ENCODE peak calls at places on chromosomes 3 and 15, in ten cellular contexts. T is A549, E is GM12878, R is SK-N-SH, C is tibial nerve, H is esophagus muscularis mucosa, I is stomach, X is ovary, N is K562, F is suprapubic skin. P is an unnamed sample.

GRCh38 chr15:41401904-41402267 is 410 bp downstream of the NDUFAF1 start:
- DNase-seq in T (no peak), X (no peak), N (peak), E (no peak), F (no peak), I (no peak), H (no peak), R (no peak), C (no peak), P (no peak)

GRCh38 chr3:153783106-153783505 is 338.1 kb upstream of the ARHGEF26 start:
- DNase-seq in I (no peak), E (no peak), F (no peak), N (no peak), C (no peak), R (no peak), T (no peak), X (no peak), H (no peak), P (no peak)

GRCh38 chr15:71143373-71144310 is 28.4 kb downstream of the THSD4 start:
- DNase-seq in C (no peak), I (no peak), H (peak), X (no peak), E (no peak), F (no peak), T (no peak), R (no peak), N (no peak), P (no peak)

GRCh38 chr15:90664650-90665287 is 52.4 kb upstream of the BLM start:
- DNase-seq in T (no peak), H (no peak), N (peak), C (peak), E (no peak), I (no peak), X (peak), F (peak), R (peak), P (peak)

GRCh38 chr15:38877471-38877870 is 312.9 kb upstream of the RASGRP1 start:
- DNase-seq in T (no peak), E (no peak), C (no peak), F (no peak), R (no peak), H (no peak), X (no peak), I (no peak), N (no peak), P (no peak)

GRCh38 chr3:99843590-99844260 is 26.1 kb downstream of the CMSS1 start:
- DNase-seq in X (peak), C (no peak), F (no peak), R (no peak), E (no peak), H (no peak), I (peak), T (no peak), N (no peak), P (no peak)

GRCh38 chr3:194930439-194931204 is 244.9 kb downstream of the FAM43A start:
- DNase-seq in E (no peak), C (peak), F (no peak), H (peak), T (no peak), X (no peak), I (no peak), N (no peak), R (peak), P (no peak)

GRCh38 chr3:53346514-53346913 is 829 bp downstream of the DCP1A start:
- DNase-seq in F (no peak), R (peak), H (no peak), I (no peak), C (no peak), T (no peak), N (peak), E (no peak), X (no peak), P (no peak)

GRCh38 chr3:149590691-149591441 is 67.0 kb downstream of the WWTR1 start:
- DNase-seq in E (no peak), C (no peak), F (no peak), R (no peak), N (no peak), I (no peak), X (no peak), H (no peak), T (no peak), P (no peak)

GRCh38 chr3:181660337-181660736 is 51.4 kb upstream of the SOX2 start:
- DNase-seq in R (no peak), F (no peak), C (no peak), T (no peak), N (no peak), X (no peak), H (no peak), I (no peak), E (no peak), P (no peak)

GRCh38 chr3:37969601-37970100 is 20.9 kb upstream of the VILL start:
- DNase-seq in N (no peak), E (no peak), X (no peak), H (no peak), F (no peak), C (no peak), R (no peak), I (no peak), T (no peak), P (no peak)

GRCh38 chr3:72186485-72186864 is 401.5 kb upstream of the PROK2 start:
- DNase-seq in C (no peak), N (no peak), T (no peak), R (no peak), E (no peak), H (no peak), I (no peak), F (no peak), X (no peak), P (no peak)

GRCh38 chr3:172397716-172398405 is 50.4 kb downstream of the GHSR start:
- DNase-seq in E (no peak), N (no peak), F (no peak), X (no peak), I (no peak), R (no peak), C (no peak), H (no peak), T (peak), P (no peak)

GRCh38 chr3:132716372-132716771 is 5.8 kb downstream of the NPHP3 start:
- DNase-seq in H (no peak), X (no peak), R (no peak), C (no peak), F (no peak), I (no peak), E (no peak), N (no peak), T (no peak), P (no peak)

GRCh38 chr3:149377408-149378111 is at the start of gene TM4SF1:
- DNase-seq in E (no peak), N (no peak), F (no peak), T (peak), C (peak), I (peak), R (no peak), H (no peak), X (peak), P (peak)

GRCh38 chr3:138675393-138675792 is 66.8 kb downstream of the FAIM start:
- DNase-seq in F (no peak), N (no peak), X (no peak), H (no peak), T (peak), E (no peak), C (no peak), R (no peak), I (no peak), P (no peak)

GRCh38 chr15:82139823-82140268 is 94.0 kb upstream of the MEX3B start:
- DNase-seq in C (no peak), I (no peak), F (no peak), N (peak), X (no peak), T (peak), H (no peak), E (no peak), R (peak), P (no peak)

GRCh38 chr3:61848885-61849284 is 287.5 kb downstream of the PTPRG start:
- DNase-seq in X (no peak), I (no peak), F (no peak), T (no peak), C (peak), N (no peak), E (no peak), H (no peak), R (no peak), P (no peak)

GRCh38 chr15:23503546-23503945 is 56.5 kb upstream of the GOLGA6L2 start:
- DNase-seq in E (no peak), C (no peak), T (no peak), I (no peak), N (no peak), F (no peak), R (no peak), H (no peak), X (no peak), P (no peak)

GRCh38 chr15:58459045-58459444 is 27.3 kb downstream of the LIPC start:
- DNase-seq in T (no peak), E (no peak), F (peak), N (no peak), C (no peak), X (no peak), H (no peak), R (no peak), I (no peak), P (no peak)

GRCh38 chr15:90300988-90301715 is 35.7 kb downstream of the NGRN start:
- DNase-seq in I (peak), X (peak), F (no peak), E (no peak), N (peak), T (peak), C (peak), R (peak), H (no peak), P (peak)

GRCh38 chr15:30991301-30992072 is at the start of gene MTMR10:
- DNase-seq in T (peak), C (peak), E (no peak), H (no peak), I (peak), R (peak), X (peak), N (peak), F (peak), P (peak)

GRCh38 chr15:60326824-60327654 is 70.7 kb downstream of the ANXA2 start:
- DNase-seq in H (no peak), C (peak), N (peak), X (no peak), E (no peak), F (no peak), T (no peak), I (no peak), R (peak), P (no peak)

GRCh38 chr3:78402720-78403119 is 1362.8 kb downstream of the ROBO2 start:
- DNase-seq in N (no peak), I (no peak), H (no peak), E (no peak), R (no peak), T (no peak), C (no peak), X (no peak), F (no peak), P (no peak)

GRCh38 chr3:17845026-17845425 is 102.6 kb upstream of the TBC1D5 start:
- DNase-seq in F (no peak), N (no peak), H (no peak), I (no peak), R (no peak), X (no peak), T (no peak), C (no peak), E (no peak), P (no peak)
- TF ChIP-seq EP300 in F (no peak), N (no peak), H (no peak), I (no peak), R (no peak), X (no peak), T (no peak), C (no peak), E (no peak), P (no peak)

DNA sequence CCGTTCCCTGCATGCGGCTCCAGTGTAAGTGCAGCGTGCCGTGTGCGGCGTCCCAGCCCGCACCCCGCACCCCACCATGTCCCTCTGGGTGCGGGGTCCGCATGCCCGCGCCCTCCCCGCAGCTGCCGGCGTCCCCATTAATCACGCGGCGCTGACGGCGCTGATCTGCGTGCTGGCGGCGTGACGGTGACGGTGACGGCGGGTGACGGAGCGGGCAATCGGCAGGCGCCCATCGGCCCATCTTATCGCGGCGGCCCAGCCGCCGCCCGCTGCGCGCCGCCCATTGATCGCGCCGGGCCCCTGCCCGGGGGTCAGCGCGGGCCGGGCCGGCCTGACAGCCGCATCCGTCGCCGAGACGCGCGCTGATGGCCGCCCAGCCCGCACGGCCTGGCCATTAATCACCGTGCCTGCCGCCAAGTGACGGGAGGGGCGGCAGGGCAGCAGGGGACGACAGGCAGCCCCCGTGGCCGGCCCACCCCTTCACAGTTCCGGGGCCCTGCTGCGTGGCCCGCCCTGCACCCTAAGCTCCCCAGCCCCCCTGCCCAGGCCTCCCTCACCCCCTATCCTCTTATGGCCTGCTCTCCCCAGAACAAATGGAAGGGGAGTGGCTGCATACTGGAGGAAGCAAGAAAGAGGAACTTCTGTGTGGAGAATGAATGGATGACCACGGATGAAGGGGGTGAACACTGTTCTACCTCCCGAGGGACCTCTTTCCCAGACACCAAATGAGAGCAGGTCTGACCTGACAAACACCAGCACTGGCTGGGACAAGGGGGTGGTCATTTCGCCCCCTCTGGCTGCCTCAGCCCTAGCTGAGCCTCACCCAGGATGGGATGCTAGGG is 24.8 kb downstream of the SEC61A1 start:
- DNase-seq in N (peak), E (no peak), C (no peak), R (no peak), H (no peak), I (peak), T (no peak), X (no peak), F (peak), P (peak)
- TF ChIP-seq EP300 in N (peak), E (no peak), C (no peak), R (no peak), H (no peak), I (no peak), T (no peak), X (no peak), F (no peak), P (no peak)

GRCh38 chr15:96341465-96342142 is 11.1 kb downstream of the NR2F2 start:
- DNase-seq in F (no peak), X (peak), N (no peak), H (peak), E (no peak), C (no peak), T (no peak), R (no peak), I (no peak), P (no peak)

GRCh38 chr15:96342611-96343528 is 12.4 kb downstream of the NR2F2 start:
- DNase-seq in H (no peak), E (no peak), R (no peak), N (no peak), I (no peak), T (no peak), F (no peak), X (peak), C (no peak), P (no peak)

GRCh38 chr15:96343529-96344072 is 13.1 kb downstream of the NR2F2 start:
- DNase-seq in X (peak), F (no peak), R (no peak), H (no peak), I (no peak), N (no peak), T (no peak), C (no peak), E (no peak), P (no peak)

GRCh38 chr15:96340611-96341464 is 10.3 kb downstream of the NR2F2 start:
- DNase-seq in E (no peak), T (peak), C (no peak), F (no peak), H (peak), N (no peak), X (peak), I (no peak), R (peak), P (peak)

DNA sequence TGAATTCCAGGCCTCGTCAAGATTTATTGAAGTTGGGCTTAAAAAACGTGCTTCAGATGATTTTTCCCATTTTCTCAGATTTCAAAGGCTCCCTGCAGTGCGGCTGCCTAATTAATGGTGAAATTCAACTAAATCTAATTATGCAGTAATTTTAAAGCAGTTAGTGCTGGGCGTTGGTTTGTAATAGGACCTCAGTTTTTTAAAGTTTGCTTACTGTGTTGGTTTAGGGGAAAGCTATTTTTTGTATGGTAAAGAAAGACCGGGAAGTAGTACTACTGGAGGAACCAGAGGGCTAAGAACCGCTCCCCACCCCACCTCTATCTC is 11.6 kb downstream of the NR2F2 start:
- DNase-seq in T (no peak), F (no peak), H (peak), C (no peak), E (no peak), R (no peak), N (no peak), I (no peak), X (no peak), P (no peak)
- TF ChIP-seq EP300 in T (no peak), F (no peak), H (no peak), C (no peak), E (no peak), R (no peak), N (no peak), I (no peak), X (no peak), P (no peak)

GRCh38 chr3:142566096-142566495 is 12.4 kb downstream of the ATR start:
- DNase-seq in F (no peak), X (no peak), E (no peak), I (no peak), T (no peak), R (no peak), H (no peak), C (no peak), N (no peak), P (no peak)
- TF ChIP-seq EP300 in F (no peak), X (no peak), E (no peak), I (no peak), T (no peak), R (no peak), H (no peak), C (no peak), N (no peak), P (no peak)

GRCh38 chr3:5079761-5080160 is 42.3 kb upstream of the ARL8B start:
- DNase-seq in H (no peak), E (no peak), F (peak), T (no peak), C (no peak), X (no peak), I (no peak), R (no peak), N (no peak), P (no peak)

GRCh38 chr3:5082658-5083030 is 39.4 kb upstream of the ARL8B start:
- DNase-seq in F (no peak), R (no peak), C (no peak), H (no peak), X (no peak), I (no peak), E (no peak), N (no peak), T (no peak), P (no peak)

GRCh38 chr3:5073374-5074085 is 48.6 kb upstream of the ARL8B start:
- DNase-seq in X (no peak), E (no peak), N (no peak), T (no peak), C (no peak), I (no peak), R (no peak), F (no peak), H (no peak), P (no peak)

GRCh38 chr3:5080779-5081550 is 41.1 kb upstream of the ARL8B start:
- DNase-seq in T (no peak), F (peak), X (no peak), N (no peak), E (no peak), H (no peak), I (no peak), R (no peak), C (no peak), P (no peak)

GRCh38 chr3:5078151-5078550 is 43.9 kb upstream of the ARL8B start:
- DNase-seq in F (no peak), T (peak), I (no peak), R (no peak), H (no peak), N (no peak), X (no peak), C (no peak), E (no peak), P (no peak)
- TF ChIP-seq EP300 in F (no peak), T (no peak), I (no peak), R (no peak), H (no peak), N (no peak), X (no peak), C (no peak), E (no peak), P (no peak)

GRCh38 chr3:24640330-24640877 is 145.8 kb upstream of the THRB start:
- DNase-seq in E (no peak), F (no peak), N (peak), H (no peak), X (no peak), C (no peak), R (peak), I (no peak), T (peak), P (no peak)
- TF ChIP-seq EP300 in E (no peak), F (no peak), N (no peak), H (no peak), X (no peak), C (no peak), R (no peak), I (no peak), T (no peak), P (no peak)

DNA sequence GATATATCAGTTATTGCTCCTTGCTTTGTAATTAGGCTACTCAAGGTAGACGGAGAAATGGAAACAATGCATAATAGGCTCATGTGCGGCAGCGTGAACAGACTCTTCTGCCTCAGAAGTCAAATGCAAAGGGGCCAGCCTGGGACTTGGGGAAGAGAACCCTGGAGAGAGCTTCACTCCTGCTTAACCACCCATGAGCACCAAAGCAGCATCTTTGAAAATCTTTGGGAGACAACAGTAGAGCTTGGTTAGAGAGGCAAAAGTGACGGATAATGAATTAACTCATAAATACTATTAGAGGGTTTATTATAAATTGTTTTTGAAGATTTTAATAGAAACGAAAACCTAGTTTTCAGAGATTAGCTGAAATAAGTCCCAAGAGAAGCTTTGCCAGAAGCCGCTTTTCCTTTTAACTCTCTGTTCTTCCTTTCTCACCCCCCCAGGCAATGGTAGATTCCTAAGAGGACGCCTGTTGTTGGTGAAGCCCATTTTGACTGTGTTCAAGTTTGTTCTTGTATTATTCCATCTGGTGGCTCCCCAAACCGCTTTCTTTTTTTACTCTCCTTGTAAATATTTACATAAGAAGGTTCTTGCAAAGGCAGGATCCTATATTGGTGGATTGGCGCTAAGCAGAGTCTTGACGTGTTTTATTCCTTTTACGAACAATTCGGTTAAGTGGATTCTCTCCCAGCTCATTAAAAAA is 196.0 kb upstream of the TPRG1 start:
- DNase-seq in I (no peak), E (no peak), C (no peak), N (no peak), H (no peak), R (no peak), F (no peak), T (no peak), X (no peak), P (no peak)
- TF ChIP-seq EP300 in I (no peak), E (no peak), C (no peak), N (no peak), H (no peak), R (no peak), F (no peak), T (no peak), X (no peak), P (no peak)

GRCh38 chr3:65953881-65954733 is 84.6 kb downstream of the MAGI1 start:
- DNase-seq in X (peak), I (peak), R (no peak), C (no peak), N (no peak), T (no peak), E (no peak), F (no peak), H (no peak), P (peak)
- TF ChIP-seq EP300 in X (no peak), I (no peak), R (no peak), C (no peak), N (no peak), T (no peak), E (no peak), F (no peak), H (no peak), P (no peak)

DNA sequence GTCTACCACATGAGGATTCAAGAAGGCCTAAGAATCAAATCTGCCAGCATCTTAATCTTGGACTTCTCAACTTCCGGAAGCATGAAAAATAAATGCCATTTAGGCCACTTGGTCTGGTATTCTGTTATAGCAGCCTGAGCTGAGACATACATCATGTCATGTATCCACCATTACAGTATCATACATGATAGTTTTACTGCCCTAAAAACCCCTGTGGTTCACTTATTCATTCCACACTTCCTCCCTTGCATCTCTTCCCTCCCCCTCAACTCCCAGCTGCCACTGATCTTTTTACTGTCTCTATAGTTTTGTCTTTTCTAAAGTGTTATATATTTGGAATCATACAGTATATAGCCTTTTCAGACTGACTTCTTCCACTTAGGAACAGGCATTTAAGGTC is 161.8 kb downstream of the SNRK start:
- DNase-seq in R (no peak), H (no peak), F (no peak), E (no peak), I (no peak), N (no peak), X (no peak), C (no peak), T (no peak), P (no peak)
- TF ChIP-seq EP300 in R (no peak), H (no peak), F (no peak), E (no peak), I (no peak), N (no peak), X (no peak), C (no peak), T (no peak), P (no peak)

P was measured in transverse colon.